ENCODE peak calls at places on chromosomes 2 and 18, in seven cellular contexts. D is HCT116, J is K562, C is HepG2, X is GM12878, P is H1, H is SK-N-SH. W is an unnamed sample.

GRCh38 chr2:240021488-240022104 is 3.5 kb downstream of the NDUFA10 start:
- DNase-seq in P (peak; percentile 90), D (peak; percentile 28), H (peak; percentile 85), J (peak; percentile 52), X (no peak), C (peak; percentile 79), W (peak; percentile 68)

GRCh38 chr2:230661072-230661957 is 51.3 kb upstream of the CAB39 start:
- DNase-seq in C (no peak), X (peak; percentile 92), P (no peak), J (no peak), D (no peak), H (no peak), W (no peak)

GRCh38 chr2:53490659-53491058 is 276.9 kb upstream of the CHAC2 start:
- DNase-seq in C (no peak), H (no peak), J (no peak), X (no peak), D (no peak), P (no peak), W (no peak)

GRCh38 chr2:74554821-74555531 is 456 bp downstream of the DOK1 start:
- DNase-seq in J (peak; percentile 67), D (no peak), C (no peak), P (peak; percentile 76), X (no peak), H (peak; percentile 73), W (no peak)

GRCh38 chr2:130819915-130820861 is 16.5 kb upstream of the ARHGEF4 start:
- DNase-seq in X (no peak), J (no peak), D (no peak), C (no peak), H (peak; percentile 81), P (peak; percentile 72), W (no peak)

GRCh38 chr2:98487806-98488189 is 43.1 kb downstream of the INPP4A start:
- DNase-seq in C (peak; percentile 66), P (no peak), H (no peak), D (peak; percentile 39), J (peak; percentile 53), X (peak; percentile 92), W (no peak)

GRCh38 chr2:1140389-1141003 is 189.8 kb downstream of the SNTG2 start:
- DNase-seq in P (peak; percentile 93), D (no peak), X (no peak), H (peak; percentile 90), J (peak; percentile 85), C (peak; percentile 24), W (peak; percentile 30)

GRCh38 chr2:112642961-112643360 is 2.8 kb upstream of the SLC20A1 start:
- DNase-seq in J (no peak), X (no peak), H (no peak), C (no peak), P (no peak), D (no peak), W (no peak)

GRCh38 chr18:34880882-34881852 is 160.0 kb upstream of the MAPRE2 start:
- DNase-seq in P (no peak), D (no peak), H (no peak), C (peak; percentile 53), X (no peak), J (no peak), W (peak; percentile 19)

GRCh38 chr2:63465633-63466032 is 122.6 kb downstream of the WDPCP start:
- DNase-seq in J (no peak), C (no peak), X (no peak), D (no peak), P (no peak), H (no peak), W (no peak)

GRCh38 chr2:3827673-3828575 is 124.5 kb downstream of the DCDC2C start:
- DNase-seq in P (no peak), H (peak; percentile 56), D (no peak), X (no peak), J (peak; percentile 21), C (no peak), W (peak; percentile 31)

GRCh38 chr2:140416577-140416976 is 1636.4 kb upstream of the NXPH2 start:
- DNase-seq in P (no peak), D (no peak), C (no peak), H (no peak), J (no peak), X (no peak), W (no peak)

GRCh38 chr2:72889991-72890390 is 2.8 kb downstream of the SPR start:
- DNase-seq in X (no peak), D (no peak), H (no peak), J (no peak), P (no peak), C (no peak), W (no peak)

GRCh38 chr18:35817604-35818352 is 154.7 kb upstream of the RMP24 start:
- DNase-seq in J (no peak), D (no peak), P (no peak), C (no peak), H (peak; percentile 8), X (no peak), W (no peak)

GRCh38 chr18:62506495-62507143 is 16.2 kb upstream of the ZCCHC2 start:
- DNase-seq in D (no peak), C (no peak), P (no peak), J (no peak), H (no peak), X (no peak), W (no peak)
- TF ChIP-seq JUND in D (no peak), C (no peak), P (no peak), J (no peak), H (no peak), X (no peak), W (no peak)

GRCh38 chr2:237390235-237390634 is 23.7 kb downstream of the COL6A3 start:
- DNase-seq in J (no peak), D (no peak), H (peak; percentile 47), P (no peak), X (no peak), C (no peak), W (no peak)
- TF ChIP-seq JUND in J (no peak), D (no peak), H (no peak), P (no peak), X (no peak), C (no peak), W (no peak)

GRCh38 chr2:22536131-22536530 is 848.8 kb upstream of the KLHL29 start:
- DNase-seq in X (no peak), D (no peak), P (no peak), J (no peak), C (no peak), H (no peak), W (no peak)
- TF ChIP-seq JUND in X (no peak), D (no peak), P (no peak), J (no peak), C (no peak), H (no peak), W (no peak)

GRCh38 chr2:106843001-106843909 is 42.7 kb downstream of the ST6GAL2 start:
- DNase-seq in J (no peak), D (no peak), H (peak; percentile 39), X (no peak), P (no peak), C (no peak), W (no peak)

GRCh38 chr2:106845716-106846115 is 40.3 kb downstream of the ST6GAL2 start:
- DNase-seq in X (no peak), P (no peak), H (no peak), D (no peak), J (no peak), C (no peak), W (no peak)

GRCh38 chr2:106839849-106840595 is 45.9 kb downstream of the ST6GAL2 start:
- DNase-seq in C (peak; percentile 19), X (no peak), P (peak; percentile 67), H (peak; percentile 68), D (no peak), J (peak; percentile 23), W (peak; percentile 38)

GRCh38 chr2:106843910-106844250 is 42.1 kb downstream of the ST6GAL2 start:
- DNase-seq in C (no peak), X (no peak), D (no peak), H (peak; percentile 37), J (no peak), P (no peak), W (no peak)

DNA sequence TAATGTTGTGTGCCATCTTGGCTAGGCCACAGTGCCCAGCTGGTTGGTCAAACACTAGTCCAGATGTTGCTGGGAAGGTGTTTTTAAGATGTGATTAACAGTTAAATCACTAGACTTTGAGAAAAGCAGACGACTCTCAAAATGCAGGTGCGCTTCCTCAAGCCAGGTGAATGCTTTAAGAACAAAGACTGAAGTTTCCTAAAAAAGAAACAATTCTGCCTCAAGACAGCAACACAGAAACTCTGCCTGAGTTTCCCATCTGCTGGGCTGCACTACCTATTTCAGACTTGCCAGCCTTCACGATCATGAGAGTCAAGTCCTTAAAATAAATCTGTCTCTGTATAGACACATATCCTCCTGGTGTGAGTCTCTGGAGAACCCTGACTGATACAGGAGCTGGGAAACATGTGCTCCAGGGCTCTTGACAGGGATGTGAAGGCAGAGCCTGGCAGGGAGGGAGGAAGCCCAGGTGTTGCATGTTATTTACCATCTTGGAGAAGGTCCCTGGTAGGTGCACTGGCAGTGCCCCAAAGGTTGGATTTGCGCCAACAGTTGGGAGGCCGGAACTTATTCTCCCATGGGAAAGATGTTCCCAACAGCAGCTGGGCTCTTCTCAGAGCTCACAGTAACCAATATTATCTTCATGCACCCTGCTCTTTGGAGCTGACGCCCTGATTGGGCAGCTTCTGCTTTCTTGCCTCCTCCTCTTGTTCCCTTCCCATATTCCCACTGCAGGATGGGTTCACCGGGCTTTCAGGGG is 43.9 kb downstream of the ST6GAL2 start:
- DNase-seq in X (no peak), J (no peak), C (no peak), P (no peak), D (no peak), H (no peak), W (no peak)
- TF ChIP-seq JUND in X (no peak), J (no peak), C (no peak), P (no peak), D (no peak), H (no peak), W (no peak)

DNA sequence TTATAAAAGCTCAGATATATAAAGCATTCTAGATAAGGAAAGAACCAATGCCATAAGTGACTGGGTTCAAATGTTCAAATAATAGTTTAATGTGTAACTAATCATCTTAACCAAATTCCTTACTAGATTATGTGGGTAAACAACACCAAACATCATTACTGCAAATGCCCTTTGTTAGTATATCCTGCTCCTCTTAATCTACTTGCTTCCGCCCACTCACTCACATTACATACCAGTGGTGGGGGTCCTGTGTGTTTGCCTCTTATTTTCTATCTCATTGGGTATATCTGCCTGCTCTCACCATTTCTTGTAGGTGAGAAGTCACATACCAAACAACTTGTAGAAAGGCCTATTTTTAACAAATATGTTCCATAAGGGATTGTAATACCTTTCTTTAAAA is 562.1 kb downstream of the NRXN1 start:
- DNase-seq in X (no peak), H (no peak), D (no peak), P (no peak), J (no peak), C (no peak), W (no peak)
- TF ChIP-seq JUND in X (no peak), H (no peak), D (no peak), P (no peak), J (no peak), C (no peak), W (no peak)

DNA sequence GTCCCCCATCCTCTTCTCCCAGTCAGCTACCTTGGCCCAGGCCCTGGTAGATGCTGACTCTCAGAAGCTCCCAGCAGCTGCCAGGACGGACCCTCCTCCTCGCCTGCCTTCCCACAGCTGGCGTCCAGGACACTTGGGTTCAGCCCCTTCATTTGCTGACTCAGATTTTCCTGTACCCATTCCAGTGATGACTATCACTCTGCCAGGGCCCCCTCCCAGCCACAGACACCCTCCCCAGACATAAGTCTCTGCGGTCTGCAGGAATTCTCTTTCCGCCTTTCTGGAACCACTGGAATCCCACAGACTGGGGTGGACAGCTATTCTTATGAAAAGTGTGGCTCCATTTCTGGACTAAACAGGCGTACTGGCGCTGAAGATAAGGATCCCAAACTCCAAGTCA is 260.3 kb upstream of the EPAS1 start:
- DNase-seq in D (no peak), X (no peak), C (no peak), H (no peak), P (no peak), J (no peak), W (no peak)
- TF ChIP-seq JUND in D (no peak), X (no peak), C (no peak), H (peak; percentile 47), P (no peak), J (no peak), W (no peak)

GRCh38 chr2:18339326-18339725 is 221.1 kb downstream of the RDH14 start:
- DNase-seq in D (no peak), C (no peak), X (no peak), P (no peak), J (no peak), H (no peak), W (no peak)
- TF ChIP-seq JUND in D (no peak), C (no peak), X (no peak), P (no peak), J (no peak), H (no peak), W (no peak)